ENCODE peak calls at places on chromosomes 11 and 22, in seven cellular contexts. Z is A549, D is IMR-90, C is HCT116, T is HepG2, F is K562, K is SK-N-SH. R is an unnamed sample.

GRCh38 chr11:71999360-71999759 is 651 bp downstream of the IL18BP start:
- DNase-seq in D (peak; percentile 52), Z (no peak), C (no peak), F (no peak), T (no peak), K (no peak), R (no peak)

GRCh38 chr11:32888805-32889204 is 3.8 kb upstream of the QSER1 start:
- DNase-seq in T (no peak), K (no peak), D (peak; percentile 76), Z (no peak), C (no peak), F (no peak), R (no peak)

GRCh38 chr22:22214819-22215329 is 29.7 kb upstream of the VPREB1 start:
- DNase-seq in C (no peak), F (no peak), Z (no peak), D (no peak), K (no peak), T (peak; percentile 65), R (no peak)

GRCh38 chr11:73839123-73839457 is 37.6 kb downstream of the COA4 start:
- DNase-seq in Z (no peak), K (no peak), D (no peak), F (no peak), T (no peak), C (no peak), R (no peak)

GRCh38 chr11:31870609-31871309 is 59.6 kb upstream of the PAX6 start:
- DNase-seq in T (peak; percentile 43), K (peak; percentile 49), C (peak; percentile 48), F (peak; percentile 36), D (peak; percentile 33), Z (peak; percentile 48), R (no peak)

GRCh38 chr11:120331301-120331966 is 4.8 kb upstream of the ARHGEF12 start:
- DNase-seq in C (no peak), K (no peak), F (no peak), T (no peak), D (peak; percentile 91), Z (peak; percentile 45), R (no peak)

GRCh38 chr22:45526263-45526662 is 23.6 kb downstream of the FBLN1 start:
- DNase-seq in Z (no peak), C (no peak), K (no peak), D (no peak), T (no peak), F (no peak), R (no peak)

GRCh38 chr11:76598426-76598839 is 72.1 kb downstream of the LRRC32 start:
- DNase-seq in C (peak; percentile 7), F (peak; percentile 59), T (peak; percentile 31), K (peak; percentile 72), D (peak; percentile 56), Z (peak; percentile 64), R (peak; percentile 12)

GRCh38 chr11:1336836-1337646 is 27.6 kb upstream of the TOLLIP start:
- DNase-seq in T (no peak), C (no peak), Z (peak; percentile 41), F (no peak), K (peak; percentile 80), D (no peak), R (no peak)

DNA sequence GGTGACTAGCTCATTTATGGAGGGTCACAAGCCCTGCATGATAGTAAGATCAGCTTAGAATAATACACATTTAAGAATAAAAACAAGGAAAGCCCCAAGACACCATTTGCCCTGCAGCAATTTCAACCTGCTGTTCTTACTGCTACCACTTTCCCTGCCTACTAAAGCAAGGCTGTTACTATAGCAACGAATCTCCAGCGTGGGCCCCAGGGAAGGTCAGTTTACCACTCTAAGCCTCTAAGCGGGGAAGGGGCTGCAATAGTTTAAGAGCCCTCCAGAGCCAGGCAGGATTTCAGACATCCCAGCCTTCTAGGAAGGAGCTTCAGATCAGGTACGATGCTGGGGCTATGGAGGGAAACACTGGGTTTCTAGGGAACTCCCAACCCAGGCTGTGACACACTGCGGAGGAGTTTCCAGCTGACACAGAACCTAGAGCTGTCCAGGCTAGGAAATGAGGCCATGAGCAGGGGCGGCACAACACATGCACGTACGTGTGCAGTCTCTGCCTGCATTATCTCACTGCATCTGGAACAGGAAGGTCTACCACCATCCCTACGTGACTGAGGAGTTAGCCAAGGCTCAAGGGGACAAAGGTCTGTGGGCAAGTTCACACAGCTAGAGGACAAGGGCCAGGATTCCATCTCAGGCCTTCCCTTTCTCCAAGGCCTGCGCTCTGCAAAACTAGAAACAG is 20.5 kb downstream of the HPS4 start:
- DNase-seq in C (no peak), F (no peak), T (no peak), Z (no peak), D (peak; percentile 19), K (no peak), R (no peak)
- TF ChIP-seq RAD21 in C (no peak), F (no peak), T (no peak), Z (no peak), D (no peak), K (no peak), R (no peak)

GRCh38 chr22:33931406-33931805 is 11.1 kb upstream of the LARGE1 start:
- DNase-seq in C (no peak), T (no peak), K (no peak), F (no peak), Z (no peak), D (no peak), R (no peak)
- TF ChIP-seq RAD21 in C (no peak), T (no peak), K (no peak), F (no peak), Z (no peak), D (no peak), R (no peak)

DNA sequence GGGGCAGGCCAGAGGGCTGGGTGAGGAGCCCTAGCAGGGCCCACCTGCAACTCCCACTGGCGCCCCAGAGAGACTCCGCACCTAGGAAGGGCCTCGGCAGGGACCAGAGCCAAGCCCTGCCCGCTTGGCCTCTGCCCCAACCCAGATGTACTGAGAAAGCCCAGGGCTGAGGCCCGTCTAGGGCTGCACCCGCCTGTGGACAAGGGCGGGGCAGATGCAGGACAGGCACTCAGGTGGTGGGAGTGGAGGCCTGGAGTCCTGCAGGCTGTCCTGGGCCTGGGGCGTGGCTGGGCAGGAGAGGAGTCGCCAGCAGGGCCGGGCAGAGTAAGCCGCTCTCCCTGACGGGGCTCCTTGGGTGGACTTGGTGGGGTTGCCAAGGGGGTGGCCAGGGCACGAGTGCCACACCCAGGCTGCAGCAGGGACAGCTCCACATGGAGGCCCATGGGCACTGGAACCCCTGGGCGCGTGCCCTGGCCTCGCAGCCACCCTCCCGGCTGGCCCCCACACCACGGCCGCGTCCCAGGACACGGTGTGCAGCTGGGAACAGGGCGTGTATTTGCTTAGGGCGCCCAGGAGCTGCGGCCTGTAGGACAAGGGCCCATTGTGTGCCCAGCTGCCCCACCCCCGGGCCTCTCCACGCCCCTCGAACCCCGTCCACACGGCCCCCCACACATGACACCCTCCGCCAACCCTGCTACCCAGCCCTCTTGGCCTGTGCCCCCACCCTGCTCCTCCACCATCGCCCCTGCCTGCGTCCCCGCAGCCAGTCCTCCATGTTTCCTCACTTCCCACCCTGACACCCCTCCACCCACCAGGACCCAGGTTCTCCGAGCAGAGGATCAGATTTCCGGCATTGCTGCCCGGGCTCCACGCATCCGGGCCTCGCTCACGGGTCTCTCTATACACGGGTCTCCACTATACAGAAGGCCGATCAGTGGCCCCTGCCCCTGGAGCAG is 11.3 kb upstream of the PIM3 start:
- DNase-seq in C (no peak), K (no peak), Z (peak; percentile 74), F (no peak), D (no peak), T (peak; percentile 84), R (no peak)
- TF ChIP-seq RAD21 in C (no peak), K (no peak), Z (no peak), F (no peak), D (no peak), T (no peak), R (no peak)

GRCh38 chr11:95545116-95545875 is 244.3 kb downstream of the FAM76B start:
- DNase-seq in T (no peak), F (peak; percentile 29), K (no peak), D (no peak), C (peak; percentile 2), Z (no peak), R (no peak)
- TF ChIP-seq RAD21 in T (no peak), F (no peak), K (no peak), D (no peak), C (peak; percentile 19), Z (no peak), R (peak; percentile 30)

R was measured in GM12878.